ENCODE peak calls at places on chromosomes 1 and 21, in nine cellular contexts. J, S, C, B, E, Y, T, Q and F are unnamed samples.

GRCh38 chr1:12309783-12310742 is 80.2 kb downstream of the VPS13D start:
- DNase-seq in J (no peak), S (no peak), C (no peak), B (no peak), E (no peak), Y (no peak), T (no peak), Q (no peak), F (no peak)

GRCh38 chr21:45384656-45385548 is 20.1 kb upstream of the COL18A1 start:
- DNase-seq in J (no peak), S (peak; percentile 77), C (no peak), B (no peak), E (no peak), Y (no peak), T (no peak), Q (no peak), F (no peak)

GRCh38 chr1:206506803-206507394 is 432 bp upstream of the RASSF5 start:
- DNase-seq in J (peak; percentile 49), S (no peak), C (peak; percentile 35), B (peak; percentile 49), E (no peak), Y (no peak), T (no peak), Q (no peak), F (no peak)

GRCh38 chr1:167221126-167221803 is 579 bp downstream of the POU2F1 start:
- DNase-seq in J (peak; percentile 72), S (peak; percentile 62), C (peak; percentile 46), B (peak; percentile 18), E (no peak), Y (no peak), T (no peak), Q (peak; percentile 26), F (no peak)

GRCh38 chr1:58583496-58583895 is 6.4 kb upstream of the TACSTD2 start:
- DNase-seq in J (no peak), S (no peak), C (no peak), B (no peak), E (no peak), Y (no peak), T (no peak), Q (no peak), F (no peak)

GRCh38 chr1:4515727-4516289 is 138.6 kb upstream of the AJAP1 start:
- DNase-seq in J (peak; percentile 1), S (no peak), C (no peak), B (no peak), E (no peak), Y (no peak), T (no peak), Q (no peak), F (no peak)

GRCh38 chr1:18942340-18942739 is 14.1 kb downstream of the IFFO2 start:
- DNase-seq in J (no peak), S (no peak), C (no peak), B (no peak), E (no peak), Y (no peak), T (no peak), Q (no peak), F (no peak)

GRCh38 chr21:32515869-32516268 is 69.5 kb downstream of the TCP10L start:
- DNase-seq in J (no peak), S (no peak), C (no peak), B (no peak), E (no peak), Y (no peak), T (no peak), Q (no peak), F (no peak)

GRCh38 chr1:18724801-18725200 is 94.2 kb downstream of the PAX7 start:
- DNase-seq in J (no peak), S (no peak), C (no peak), B (no peak), E (no peak), Y (no peak), T (no peak), Q (no peak), F (no peak)

GRCh38 chr21:34298797-34299539 is 64.8 kb upstream of the KCNE2 start:
- DNase-seq in J (no peak), S (no peak), C (no peak), B (no peak), E (no peak), Y (no peak), T (no peak), Q (no peak), F (no peak)

GRCh38 chr1:83839566-83840173 is 159.3 kb downstream of the TTLL7 start:
- DNase-seq in J (no peak), S (no peak), C (no peak), B (no peak), E (no peak), Y (no peak), T (no peak), Q (no peak), F (no peak)

GRCh38 chr1:6623269-6623965 is 1.3 kb upstream of the THAP3 start:
- DNase-seq in J (no peak), S (no peak), C (no peak), B (no peak), E (no peak), Y (no peak), T (no peak), Q (no peak), F (no peak)

GRCh38 chr1:90443340-90443739 is 273.8 kb downstream of the BARHL2 start:
- DNase-seq in J (no peak), S (no peak), C (no peak), B (no peak), E (no peak), Y (no peak), T (no peak), Q (no peak), F (no peak)

GRCh38 chr1:240474133-240474614 is 137.8 kb downstream of the GREM2 start:
- DNase-seq in J (no peak), S (no peak), C (no peak), B (no peak), E (no peak), Y (no peak), T (no peak), Q (no peak), F (no peak)

GRCh38 chr21:45331521-45332257 is 44.0 kb upstream of the POFUT2 start:
- DNase-seq in J (no peak), S (peak; percentile 25), C (peak; percentile 23), B (no peak), E (no peak), Y (no peak), T (no peak), Q (no peak), F (no peak)

GRCh38 chr1:204929487-204930185 is 59.0 kb downstream of the NFASC start:
- DNase-seq in J (no peak), S (no peak), C (no peak), B (no peak), E (no peak), Y (no peak), T (no peak), Q (no peak), F (no peak)

GRCh38 chr21:28975401-28975800 is 17.3 kb downstream of the LTN1 start:
- DNase-seq in J (no peak), S (no peak), C (no peak), B (no peak), E (no peak), Y (no peak), T (no peak), Q (no peak), F (no peak)

GRCh38 chr1:5903680-5904079 is 88.5 kb downstream of the NPHP4 start:
- DNase-seq in J (no peak), S (no peak), C (no peak), B (no peak), E (no peak), Y (no peak), T (no peak), Q (no peak), F (no peak)

GRCh38 chr1:22711591-22712501 is 1.2 kb downstream of the EPHB2 start:
- DNase-seq in J (peak; percentile 41), S (peak; percentile 50), C (peak; percentile 56), B (no peak), E (no peak), Y (no peak), T (no peak), Q (no peak), F (no peak)

GRCh38 chr1:103514920-103515503 is 10.5 kb upstream of the RNPC3 start:
- DNase-seq in J (peak; percentile 60), S (no peak), C (peak; percentile 23), B (peak; percentile 16), E (no peak), Y (peak; percentile 38), T (peak; percentile 47), Q (peak; percentile 46), F (peak; percentile 55)

GRCh38 chr1:215860833-215861232 is 293.7 kb downstream of the KCTD3 start:
- DNase-seq in J (no peak), S (no peak), C (no peak), B (no peak), E (no peak), Y (no peak), T (no peak), Q (no peak), F (no peak)

GRCh38 chr1:83929184-83929583 is 69.7 kb downstream of the TTLL7 start:
- DNase-seq in J (no peak), S (no peak), C (no peak), B (no peak), E (no peak), Y (no peak), T (no peak), Q (no peak), F (no peak)

GRCh38 chr1:1306070-1306660 is 1.6 kb downstream of the ACAP3 start:
- DNase-seq in J (peak; percentile 60), S (no peak), C (peak; percentile 29), B (no peak), E (no peak), Y (no peak), T (peak; percentile 32), Q (no peak), F (peak; percentile 62)

GRCh38 chr21:35850542-35851103 is 209.7 kb downstream of the SETD4 start:
- DNase-seq in J (no peak), S (no peak), C (no peak), B (no peak), E (no peak), Y (no peak), T (no peak), Q (no peak), F (no peak)

GRCh38 chr1:151920147-151920546 is 10.8 kb upstream of the THEM4 start:
- DNase-seq in J (no peak), S (no peak), C (no peak), B (no peak), E (no peak), Y (no peak), T (peak; percentile 47), Q (no peak), F (peak; percentile 80)

GRCh38 chr1:182051938-182052337 is 9.6 kb downstream of the ZNF648 start:
- DNase-seq in J (no peak), S (no peak), C (no peak), B (no peak), E (no peak), Y (no peak), T (no peak), Q (no peak), F (no peak)

GRCh38 chr1:27536767-27537166 is 46.8 kb upstream of the WASF2 start:
- DNase-seq in J (peak; percentile 76), S (peak; percentile 80), C (peak; percentile 76), B (no peak), E (no peak), Y (no peak), T (peak; percentile 58), Q (peak; percentile 45), F (no peak)